ENCODE peak calls at places on chromosomes 11 and 22, in four cellular contexts. N, I, B and J are unnamed samples.

GRCh38 chr22:20963201-20964052 is 3.6 kb upstream of the AIFM3 start:
- DNase-seq in N (no peak), I (no peak), B (no peak), J (no peak)

GRCh38 chr22:31846161-31847115 is 92.6 kb downstream of the DEPDC5 start:
- DNase-seq in N (no peak), I (peak; percentile 77), B (no peak), J (no peak)

GRCh38 chr11:9878936-9879335 is 215.1 kb downstream of the SWAP70 start:
- DNase-seq in N (no peak), I (peak; percentile 37), B (no peak), J (no peak)

GRCh38 chr11:133941546-133941945 is 15.2 kb downstream of the IGSF9B start:
- DNase-seq in N (no peak), I (no peak), B (no peak), J (no peak)

GRCh38 chr22:22746061-22746962 is 101.9 kb downstream of the GGTLC2 start:
- DNase-seq in N (no peak), I (no peak), B (no peak), J (no peak)

GRCh38 chr11:3877252-3878035 is 22.0 kb downstream of the STIM1 start:
- DNase-seq in N (no peak), I (no peak), B (no peak), J (peak; percentile 97)

GRCh38 chr11:31913985-31914384 is 102.9 kb upstream of the PAX6 start:
- DNase-seq in N (no peak), I (no peak), B (no peak), J (no peak)

GRCh38 chr11:115885446-115885978 is 381.3 kb upstream of the CADM1 start:
- DNase-seq in N (no peak), I (no peak), B (no peak), J (no peak)

GRCh38 chr11:19633276-19633675 is 79.4 kb upstream of the NAV2 start:
- DNase-seq in N (no peak), I (no peak), B (no peak), J (no peak)

GRCh38 chr11:9906043-9906791 is 242.3 kb downstream of the SWAP70 start:
- DNase-seq in N (peak; percentile 84), I (no peak), B (peak; percentile 97), J (peak; percentile 84)